ENCODE peak calls at places on chromosome 13, in eight cellular contexts. F is kidney glomerular epithelial cell; D is HTR-8/SVneo; I is CD8-positive, alpha-beta memory T cell; R is thoracic aorta; Y is midbrain; H is GM03348; N is M059J. E is an unnamed sample.

GRCh38 chr13:56953965-56954364 is 186.8 kb upstream of the PRR20A start:
- DNase-seq in F (no peak), D (no peak), I (no peak), R (no peak), Y (no peak), H (no peak), N (no peak), E (no peak)

GRCh38 chr13:113651511-113652403 is 6.2 kb downstream of the ATP4B start:
- DNase-seq in F (no peak), D (no peak), I (no peak), R (no peak), Y (no peak), H (no peak), N (no peak), E (no peak)

GRCh38 chr13:31807090-31807541 is 67.8 kb downstream of the RXFP2 start:
- DNase-seq in F (no peak), D (no peak), I (peak; percentile 45), R (no peak), Y (no peak), H (peak; percentile 35), N (peak; percentile 19), E (no peak)

GRCh38 chr13:49690133-49690989 is 925 bp downstream of the EBPL start:
- DNase-seq in F (peak; percentile 49), D (no peak), I (no peak), R (no peak), Y (no peak), H (peak; percentile 42), N (peak; percentile 68), E (no peak)

GRCh38 chr13:98413796-98414195 is 163.1 kb downstream of the STK24 start:
- DNase-seq in F (no peak), D (no peak), I (no peak), R (no peak), Y (no peak), H (no peak), N (no peak), E (no peak)

GRCh38 chr13:105074756-105075155 is 1460.7 kb downstream of the EFNB2 start:
- DNase-seq in F (no peak), D (no peak), I (no peak), R (no peak), Y (no peak), H (no peak), N (no peak), E (no peak)

GRCh38 chr13:32537580-32538233 is 888 bp downstream of the N4BP2L2 start:
- DNase-seq in F (no peak), D (no peak), I (peak; percentile 28), R (no peak), Y (peak; percentile 50), H (peak; percentile 30), N (no peak), E (peak; percentile 2)

GRCh38 chr13:94217370-94217769 is 262.1 kb downstream of the DCT start:
- DNase-seq in F (peak; percentile 8), D (no peak), I (no peak), R (no peak), Y (no peak), H (peak; percentile 18), N (no peak), E (no peak)

GRCh38 chr13:21243843-21244184 is 67.4 kb downstream of the MRPL57 start:
- DNase-seq in F (no peak), D (no peak), I (no peak), R (no peak), Y (no peak), H (no peak), N (no peak), E (no peak)

GRCh38 chr13:24650157-24650556 is 30.1 kb upstream of the ATP12A start:
- DNase-seq in F (no peak), D (no peak), I (no peak), R (no peak), Y (no peak), H (peak; percentile 89), N (no peak), E (no peak)

GRCh38 chr13:51645154-51645650 is 60.9 kb downstream of the WDFY2 start:
- DNase-seq in F (peak; percentile 15), D (no peak), I (peak; percentile 44), R (no peak), Y (no peak), H (peak; percentile 68), N (peak; percentile 69), E (no peak)

GRCh38 chr13:45682494-45683008 is 19.6 kb upstream of the CBY2 start:
- DNase-seq in F (no peak), D (no peak), I (no peak), R (no peak), Y (no peak), H (no peak), N (no peak), E (no peak)

GRCh38 chr13:48333976-48334375 is 30.4 kb downstream of the RB1 start:
- DNase-seq in F (peak; percentile 11), D (no peak), I (no peak), R (no peak), Y (no peak), H (peak; percentile 34), N (peak; percentile 4), E (no peak)

GRCh38 chr13:110236431-110236830 is 70.5 kb downstream of the COL4A1 start:
- DNase-seq in F (no peak), D (no peak), I (no peak), R (no peak), Y (no peak), H (no peak), N (no peak), E (no peak)

GRCh38 chr13:67623630-67624029 is 393.5 kb upstream of the PCDH9 start:
- DNase-seq in F (no peak), D (no peak), I (no peak), R (no peak), Y (no peak), H (no peak), N (no peak), E (no peak)

GRCh38 chr13:106499905-106500304 is 35.6 kb downstream of the EFNB2 start:
- DNase-seq in F (no peak), D (no peak), I (no peak), R (no peak), Y (peak; percentile 33), H (no peak), N (peak; percentile 59), E (no peak)

GRCh38 chr13:49652691-49653305 is 24.5 kb downstream of the ARL11 start:
- DNase-seq in F (peak; percentile 14), D (peak; percentile 62), I (no peak), R (no peak), Y (peak; percentile 13), H (peak; percentile 70), N (peak; percentile 26), E (no peak)

GRCh38 chr13:29763426-29764180 is 86.8 kb downstream of the UBL3 start:
- DNase-seq in F (no peak), D (no peak), I (no peak), R (no peak), Y (no peak), H (no peak), N (peak; percentile 28), E (no peak)

GRCh38 chr13:75175575-75175974 is 306.4 kb downstream of the TBC1D4 start:
- DNase-seq in F (no peak), D (no peak), I (no peak), R (no peak), Y (no peak), H (no peak), N (peak; percentile 46), E (no peak)

GRCh38 chr13:109357751-109358150 is 428.6 kb downstream of the IRS2 start:
- DNase-seq in F (no peak), D (no peak), I (no peak), R (no peak), Y (no peak), H (no peak), N (peak; percentile 88), E (no peak)